ENCODE peak calls at places on chromosomes 5 and 9, in nine cellular contexts. One of them, this sample, is unnamed.

GRCh38 chr5:134917070-134917831 is 12.3 kb downstream of the PCBD2 start:
- DNase-seq in AG04450: no peak
- DNase-seq in NCI-H1694 treated with DMSO at 0.1 percent for 48 hours: no peak
- DNase-seq in activated CD4-positive, alpha-beta T cell treated with anti-CD3 and anti-CD28 coated beads, Interleukin-2, amount 10 ng/mL, durations not matched to agents 24 days and 14 days: no peak
- DNase-seq in hepatocyte: peak
- DNase-seq in natural killer cell treated with Interleukin-12 subunit alpha and Interleukin-12 subunit beta and Interleukin-15 and Interleukin-18, amount 100 ng/mL, for 72 hours: no peak
- DNase-seq in GM19239: no peak
- DNase-seq in HCEC 1CT: no peak
- DNase-seq in stimulated activated effector memory CD8-positive, alpha-beta T cell treated with anti-CD3 and anti-CD28 coated beads, Interleukin-12 subunit alpha, Interleukin-12 subunit beta, amount 100 ng/mL, for 72 hours: no peak
- DNase-seq in this sample: no peak

GRCh38 chr5:112738180-112738560 is 485 bp downstream of the APC start:
- DNase-seq in AG04450: no peak
- DNase-seq in NCI-H1694 treated with DMSO at 0.1 percent for 48 hours: peak
- DNase-seq in activated CD4-positive, alpha-beta T cell treated with anti-CD3 and anti-CD28 coated beads, Interleukin-2, amount 10 ng/mL, durations not matched to agents 24 days and 14 days: peak
- DNase-seq in hepatocyte: no peak
- DNase-seq in natural killer cell treated with Interleukin-12 subunit alpha and Interleukin-12 subunit beta and Interleukin-15 and Interleukin-18, amount 100 ng/mL, for 72 hours: no peak
- DNase-seq in GM19239: no peak
- DNase-seq in HCEC 1CT: no peak
- DNase-seq in stimulated activated effector memory CD8-positive, alpha-beta T cell treated with anti-CD3 and anti-CD28 coated beads, Interleukin-12 subunit alpha, Interleukin-12 subunit beta, amount 100 ng/mL, for 72 hours: no peak
- DNase-seq in this sample: no peak

GRCh38 chr5:72244862-72245371 is 75.1 kb downstream of the MRPS27 start:
- DNase-seq in AG04450: no peak
- DNase-seq in NCI-H1694 treated with DMSO at 0.1 percent for 48 hours: no peak
- DNase-seq in activated CD4-positive, alpha-beta T cell treated with anti-CD3 and anti-CD28 coated beads, Interleukin-2, amount 10 ng/mL, durations not matched to agents 24 days and 14 days: no peak
- DNase-seq in hepatocyte: peak
- DNase-seq in natural killer cell treated with Interleukin-12 subunit alpha and Interleukin-12 subunit beta and Interleukin-15 and Interleukin-18, amount 100 ng/mL, for 72 hours: no peak
- DNase-seq in GM19239: peak
- DNase-seq in HCEC 1CT: peak
- DNase-seq in stimulated activated effector memory CD8-positive, alpha-beta T cell treated with anti-CD3 and anti-CD28 coated beads, Interleukin-12 subunit alpha, Interleukin-12 subunit beta, amount 100 ng/mL, for 72 hours: no peak
- DNase-seq in this sample: peak

GRCh38 chr9:131727795-131728545 is 11.9 kb downstream of the RAPGEF1 start:
- DNase-seq in AG04450: no peak
- DNase-seq in NCI-H1694 treated with DMSO at 0.1 percent for 48 hours: peak
- DNase-seq in activated CD4-positive, alpha-beta T cell treated with anti-CD3 and anti-CD28 coated beads, Interleukin-2, amount 10 ng/mL, durations not matched to agents 24 days and 14 days: peak
- DNase-seq in hepatocyte: no peak
- DNase-seq in natural killer cell treated with Interleukin-12 subunit alpha and Interleukin-12 subunit beta and Interleukin-15 and Interleukin-18, amount 100 ng/mL, for 72 hours: no peak
- DNase-seq in GM19239: no peak
- DNase-seq in HCEC 1CT: no peak
- DNase-seq in stimulated activated effector memory CD8-positive, alpha-beta T cell treated with anti-CD3 and anti-CD28 coated beads, Interleukin-12 subunit alpha, Interleukin-12 subunit beta, amount 100 ng/mL, for 72 hours: peak
- DNase-seq in this sample: no peak

GRCh38 chr5:143796753-143797152 is 15.2 kb upstream of the HMHB1 start:
- DNase-seq in AG04450: no peak
- DNase-seq in NCI-H1694 treated with DMSO at 0.1 percent for 48 hours: no peak
- DNase-seq in activated CD4-positive, alpha-beta T cell treated with anti-CD3 and anti-CD28 coated beads, Interleukin-2, amount 10 ng/mL, durations not matched to agents 24 days and 14 days: no peak
- DNase-seq in hepatocyte: no peak
- DNase-seq in natural killer cell treated with Interleukin-12 subunit alpha and Interleukin-12 subunit beta and Interleukin-15 and Interleukin-18, amount 100 ng/mL, for 72 hours: no peak
- DNase-seq in GM19239: no peak
- DNase-seq in HCEC 1CT: no peak
- DNase-seq in stimulated activated effector memory CD8-positive, alpha-beta T cell treated with anti-CD3 and anti-CD28 coated beads, Interleukin-12 subunit alpha, Interleukin-12 subunit beta, amount 100 ng/mL, for 72 hours: no peak
- DNase-seq in this sample: no peak

GRCh38 chr5:93886917-93887361 is 145.5 kb upstream of the POU5F2 start:
- DNase-seq in AG04450: no peak
- DNase-seq in NCI-H1694 treated with DMSO at 0.1 percent for 48 hours: no peak
- DNase-seq in activated CD4-positive, alpha-beta T cell treated with anti-CD3 and anti-CD28 coated beads, Interleukin-2, amount 10 ng/mL, durations not matched to agents 24 days and 14 days: peak
- DNase-seq in hepatocyte: no peak
- DNase-seq in natural killer cell treated with Interleukin-12 subunit alpha and Interleukin-12 subunit beta and Interleukin-15 and Interleukin-18, amount 100 ng/mL, for 72 hours: no peak
- DNase-seq in GM19239: no peak
- DNase-seq in HCEC 1CT: peak
- DNase-seq in stimulated activated effector memory CD8-positive, alpha-beta T cell treated with anti-CD3 and anti-CD28 coated beads, Interleukin-12 subunit alpha, Interleukin-12 subunit beta, amount 100 ng/mL, for 72 hours: no peak
- DNase-seq in this sample: no peak

GRCh38 chr5:31854625-31855526 is 215.9 kb downstream of the PDZD2 start:
- DNase-seq in AG04450: no peak
- DNase-seq in NCI-H1694 treated with DMSO at 0.1 percent for 48 hours: no peak
- DNase-seq in activated CD4-positive, alpha-beta T cell treated with anti-CD3 and anti-CD28 coated beads, Interleukin-2, amount 10 ng/mL, durations not matched to agents 24 days and 14 days: peak
- DNase-seq in hepatocyte: peak
- DNase-seq in natural killer cell treated with Interleukin-12 subunit alpha and Interleukin-12 subunit beta and Interleukin-15 and Interleukin-18, amount 100 ng/mL, for 72 hours: no peak
- DNase-seq in GM19239: no peak
- DNase-seq in HCEC 1CT: no peak
- DNase-seq in stimulated activated effector memory CD8-positive, alpha-beta T cell treated with anti-CD3 and anti-CD28 coated beads, Interleukin-12 subunit alpha, Interleukin-12 subunit beta, amount 100 ng/mL, for 72 hours: no peak
- DNase-seq in this sample: peak

GRCh38 chr9:105050296-105050695 is 122.3 kb upstream of the ABCA1 start:
- DNase-seq in AG04450: no peak
- DNase-seq in NCI-H1694 treated with DMSO at 0.1 percent for 48 hours: no peak
- DNase-seq in activated CD4-positive, alpha-beta T cell treated with anti-CD3 and anti-CD28 coated beads, Interleukin-2, amount 10 ng/mL, durations not matched to agents 24 days and 14 days: no peak
- DNase-seq in hepatocyte: no peak
- DNase-seq in natural killer cell treated with Interleukin-12 subunit alpha and Interleukin-12 subunit beta and Interleukin-15 and Interleukin-18, amount 100 ng/mL, for 72 hours: no peak
- DNase-seq in GM19239: no peak
- DNase-seq in HCEC 1CT: peak
- DNase-seq in stimulated activated effector memory CD8-positive, alpha-beta T cell treated with anti-CD3 and anti-CD28 coated beads, Interleukin-12 subunit alpha, Interleukin-12 subunit beta, amount 100 ng/mL, for 72 hours: no peak
- DNase-seq in this sample: peak

GRCh38 chr5:126020770-126021169 is 402.4 kb upstream of the GRAMD2B start:
- DNase-seq in AG04450: no peak
- DNase-seq in NCI-H1694 treated with DMSO at 0.1 percent for 48 hours: no peak
- DNase-seq in activated CD4-positive, alpha-beta T cell treated with anti-CD3 and anti-CD28 coated beads, Interleukin-2, amount 10 ng/mL, durations not matched to agents 24 days and 14 days: no peak
- DNase-seq in hepatocyte: no peak
- DNase-seq in natural killer cell treated with Interleukin-12 subunit alpha and Interleukin-12 subunit beta and Interleukin-15 and Interleukin-18, amount 100 ng/mL, for 72 hours: no peak
- DNase-seq in GM19239: no peak
- DNase-seq in HCEC 1CT: no peak
- DNase-seq in stimulated activated effector memory CD8-positive, alpha-beta T cell treated with anti-CD3 and anti-CD28 coated beads, Interleukin-12 subunit alpha, Interleukin-12 subunit beta, amount 100 ng/mL, for 72 hours: no peak
- DNase-seq in this sample: no peak

GRCh38 chr5:152514827-152515397 is 109.8 kb upstream of the NMUR2 start:
- DNase-seq in AG04450: no peak
- DNase-seq in NCI-H1694 treated with DMSO at 0.1 percent for 48 hours: peak
- DNase-seq in activated CD4-positive, alpha-beta T cell treated with anti-CD3 and anti-CD28 coated beads, Interleukin-2, amount 10 ng/mL, durations not matched to agents 24 days and 14 days: no peak
- DNase-seq in hepatocyte: peak
- DNase-seq in natural killer cell treated with Interleukin-12 subunit alpha and Interleukin-12 subunit beta and Interleukin-15 and Interleukin-18, amount 100 ng/mL, for 72 hours: no peak
- DNase-seq in GM19239: no peak
- DNase-seq in HCEC 1CT: peak
- DNase-seq in stimulated activated effector memory CD8-positive, alpha-beta T cell treated with anti-CD3 and anti-CD28 coated beads, Interleukin-12 subunit alpha, Interleukin-12 subunit beta, amount 100 ng/mL, for 72 hours: no peak
- DNase-seq in this sample: no peak

GRCh38 chr5:15609076-15609725 is 109.2 kb downstream of the FBXL7 start:
- DNase-seq in AG04450: no peak
- DNase-seq in NCI-H1694 treated with DMSO at 0.1 percent for 48 hours: no peak
- DNase-seq in activated CD4-positive, alpha-beta T cell treated with anti-CD3 and anti-CD28 coated beads, Interleukin-2, amount 10 ng/mL, durations not matched to agents 24 days and 14 days: no peak
- DNase-seq in hepatocyte: no peak
- DNase-seq in natural killer cell treated with Interleukin-12 subunit alpha and Interleukin-12 subunit beta and Interleukin-15 and Interleukin-18, amount 100 ng/mL, for 72 hours: no peak
- DNase-seq in GM19239: no peak
- DNase-seq in HCEC 1CT: no peak
- DNase-seq in stimulated activated effector memory CD8-positive, alpha-beta T cell treated with anti-CD3 and anti-CD28 coated beads, Interleukin-12 subunit alpha, Interleukin-12 subunit beta, amount 100 ng/mL, for 72 hours: no peak
- DNase-seq in this sample: no peak

GRCh38 chr5:16538001-16538400 is 72.4 kb upstream of the ZNF622 start:
- DNase-seq in AG04450: no peak
- DNase-seq in NCI-H1694 treated with DMSO at 0.1 percent for 48 hours: peak
- DNase-seq in activated CD4-positive, alpha-beta T cell treated with anti-CD3 and anti-CD28 coated beads, Interleukin-2, amount 10 ng/mL, durations not matched to agents 24 days and 14 days: no peak
- DNase-seq in hepatocyte: no peak
- DNase-seq in natural killer cell treated with Interleukin-12 subunit alpha and Interleukin-12 subunit beta and Interleukin-15 and Interleukin-18, amount 100 ng/mL, for 72 hours: no peak
- DNase-seq in GM19239: no peak
- DNase-seq in HCEC 1CT: no peak
- DNase-seq in stimulated activated effector memory CD8-positive, alpha-beta T cell treated with anti-CD3 and anti-CD28 coated beads, Interleukin-12 subunit alpha, Interleukin-12 subunit beta, amount 100 ng/mL, for 72 hours: no peak
- DNase-seq in this sample: no peak

GRCh38 chr9:110744753-110745522 is 76.3 kb downstream of the MUSK start:
- DNase-seq in AG04450: peak
- DNase-seq in NCI-H1694 treated with DMSO at 0.1 percent for 48 hours: no peak
- DNase-seq in activated CD4-positive, alpha-beta T cell treated with anti-CD3 and anti-CD28 coated beads, Interleukin-2, amount 10 ng/mL, durations not matched to agents 24 days and 14 days: no peak
- DNase-seq in hepatocyte: peak
- DNase-seq in natural killer cell treated with Interleukin-12 subunit alpha and Interleukin-12 subunit beta and Interleukin-15 and Interleukin-18, amount 100 ng/mL, for 72 hours: no peak
- DNase-seq in GM19239: no peak
- DNase-seq in HCEC 1CT: peak
- DNase-seq in stimulated activated effector memory CD8-positive, alpha-beta T cell treated with anti-CD3 and anti-CD28 coated beads, Interleukin-12 subunit alpha, Interleukin-12 subunit beta, amount 100 ng/mL, for 72 hours: no peak
- DNase-seq in this sample: peak

GRCh38 chr5:136195971-136196577 is 3.1 kb upstream of the SMIM32 start:
- DNase-seq in AG04450: no peak
- DNase-seq in NCI-H1694 treated with DMSO at 0.1 percent for 48 hours: no peak
- DNase-seq in activated CD4-positive, alpha-beta T cell treated with anti-CD3 and anti-CD28 coated beads, Interleukin-2, amount 10 ng/mL, durations not matched to agents 24 days and 14 days: no peak
- DNase-seq in hepatocyte: peak
- DNase-seq in natural killer cell treated with Interleukin-12 subunit alpha and Interleukin-12 subunit beta and Interleukin-15 and Interleukin-18, amount 100 ng/mL, for 72 hours: no peak
- DNase-seq in GM19239: no peak
- DNase-seq in HCEC 1CT: no peak
- DNase-seq in stimulated activated effector memory CD8-positive, alpha-beta T cell treated with anti-CD3 and anti-CD28 coated beads, Interleukin-12 subunit alpha, Interleukin-12 subunit beta, amount 100 ng/mL, for 72 hours: peak
- DNase-seq in this sample: peak

GRCh38 chr9:120910643-120911042 is 16.0 kb downstream of the TRAF1 start:
- DNase-seq in AG04450: no peak
- DNase-seq in NCI-H1694 treated with DMSO at 0.1 percent for 48 hours: no peak
- DNase-seq in activated CD4-positive, alpha-beta T cell treated with anti-CD3 and anti-CD28 coated beads, Interleukin-2, amount 10 ng/mL, durations not matched to agents 24 days and 14 days: no peak
- DNase-seq in hepatocyte: no peak
- DNase-seq in natural killer cell treated with Interleukin-12 subunit alpha and Interleukin-12 subunit beta and Interleukin-15 and Interleukin-18, amount 100 ng/mL, for 72 hours: no peak
- DNase-seq in GM19239: no peak
- DNase-seq in HCEC 1CT: peak
- DNase-seq in stimulated activated effector memory CD8-positive, alpha-beta T cell treated with anti-CD3 and anti-CD28 coated beads, Interleukin-12 subunit alpha, Interleukin-12 subunit beta, amount 100 ng/mL, for 72 hours: no peak
- DNase-seq in this sample: no peak

GRCh38 chr5:38707352-38708324 is 138.2 kb upstream of the OSMR start:
- DNase-seq in AG04450: no peak
- DNase-seq in NCI-H1694 treated with DMSO at 0.1 percent for 48 hours: no peak
- DNase-seq in activated CD4-positive, alpha-beta T cell treated with anti-CD3 and anti-CD28 coated beads, Interleukin-2, amount 10 ng/mL, durations not matched to agents 24 days and 14 days: no peak
- DNase-seq in hepatocyte: no peak
- DNase-seq in natural killer cell treated with Interleukin-12 subunit alpha and Interleukin-12 subunit beta and Interleukin-15 and Interleukin-18, amount 100 ng/mL, for 72 hours: no peak
- DNase-seq in GM19239: no peak
- DNase-seq in HCEC 1CT: no peak
- DNase-seq in stimulated activated effector memory CD8-positive, alpha-beta T cell treated with anti-CD3 and anti-CD28 coated beads, Interleukin-12 subunit alpha, Interleukin-12 subunit beta, amount 100 ng/mL, for 72 hours: no peak
- DNase-seq in this sample: no peak

GRCh38 chr5:56938858-56939257 is 13.1 kb downstream of the MIER3 start:
- DNase-seq in AG04450: no peak
- DNase-seq in NCI-H1694 treated with DMSO at 0.1 percent for 48 hours: no peak
- DNase-seq in activated CD4-positive, alpha-beta T cell treated with anti-CD3 and anti-CD28 coated beads, Interleukin-2, amount 10 ng/mL, durations not matched to agents 24 days and 14 days: no peak
- DNase-seq in hepatocyte: no peak
- DNase-seq in natural killer cell treated with Interleukin-12 subunit alpha and Interleukin-12 subunit beta and Interleukin-15 and Interleukin-18, amount 100 ng/mL, for 72 hours: no peak
- DNase-seq in GM19239: no peak
- DNase-seq in HCEC 1CT: no peak
- DNase-seq in stimulated activated effector memory CD8-positive, alpha-beta T cell treated with anti-CD3 and anti-CD28 coated beads, Interleukin-12 subunit alpha, Interleukin-12 subunit beta, amount 100 ng/mL, for 72 hours: no peak
- DNase-seq in this sample: no peak

GRCh38 chr5:160315968-160316367 is 3.6 kb upstream of the CCNJL start:
- DNase-seq in AG04450: peak
- DNase-seq in NCI-H1694 treated with DMSO at 0.1 percent for 48 hours: no peak
- DNase-seq in activated CD4-positive, alpha-beta T cell treated with anti-CD3 and anti-CD28 coated beads, Interleukin-2, amount 10 ng/mL, durations not matched to agents 24 days and 14 days: no peak
- DNase-seq in hepatocyte: peak
- DNase-seq in natural killer cell treated with Interleukin-12 subunit alpha and Interleukin-12 subunit beta and Interleukin-15 and Interleukin-18, amount 100 ng/mL, for 72 hours: no peak
- DNase-seq in GM19239: no peak
- DNase-seq in HCEC 1CT: peak
- DNase-seq in stimulated activated effector memory CD8-positive, alpha-beta T cell treated with anti-CD3 and anti-CD28 coated beads, Interleukin-12 subunit alpha, Interleukin-12 subunit beta, amount 100 ng/mL, for 72 hours: no peak
- DNase-seq in this sample: peak

GRCh38 chr5:7663808-7664207 is 187.1 kb downstream of the CFAP90 start:
- DNase-seq in AG04450: no peak
- DNase-seq in NCI-H1694 treated with DMSO at 0.1 percent for 48 hours: no peak
- DNase-seq in activated CD4-positive, alpha-beta T cell treated with anti-CD3 and anti-CD28 coated beads, Interleukin-2, amount 10 ng/mL, durations not matched to agents 24 days and 14 days: no peak
- DNase-seq in hepatocyte: no peak
- DNase-seq in natural killer cell treated with Interleukin-12 subunit alpha and Interleukin-12 subunit beta and Interleukin-15 and Interleukin-18, amount 100 ng/mL, for 72 hours: no peak
- DNase-seq in GM19239: no peak
- DNase-seq in HCEC 1CT: no peak
- DNase-seq in stimulated activated effector memory CD8-positive, alpha-beta T cell treated with anti-CD3 and anti-CD28 coated beads, Interleukin-12 subunit alpha, Interleukin-12 subunit beta, amount 100 ng/mL, for 72 hours: no peak
- DNase-seq in this sample: no peak

GRCh38 chr5:112800901-112801300 is 60.2 kb upstream of the SRP19 start:
- DNase-seq in AG04450: no peak
- DNase-seq in NCI-H1694 treated with DMSO at 0.1 percent for 48 hours: peak
- DNase-seq in activated CD4-positive, alpha-beta T cell treated with anti-CD3 and anti-CD28 coated beads, Interleukin-2, amount 10 ng/mL, durations not matched to agents 24 days and 14 days: no peak
- DNase-seq in hepatocyte: no peak
- DNase-seq in natural killer cell treated with Interleukin-12 subunit alpha and Interleukin-12 subunit beta and Interleukin-15 and Interleukin-18, amount 100 ng/mL, for 72 hours: no peak
- DNase-seq in GM19239: no peak
- DNase-seq in HCEC 1CT: no peak
- DNase-seq in stimulated activated effector memory CD8-positive, alpha-beta T cell treated with anti-CD3 and anti-CD28 coated beads, Interleukin-12 subunit alpha, Interleukin-12 subunit beta, amount 100 ng/mL, for 72 hours: no peak
- DNase-seq in this sample: no peak

GRCh38 chr9:18437315-18438200 is 36.4 kb upstream of the ADAMTSL1 start:
- DNase-seq in AG04450: no peak
- DNase-seq in NCI-H1694 treated with DMSO at 0.1 percent for 48 hours: no peak
- DNase-seq in activated CD4-positive, alpha-beta T cell treated with anti-CD3 and anti-CD28 coated beads, Interleukin-2, amount 10 ng/mL, durations not matched to agents 24 days and 14 days: no peak
- DNase-seq in hepatocyte: peak
- DNase-seq in natural killer cell treated with Interleukin-12 subunit alpha and Interleukin-12 subunit beta and Interleukin-15 and Interleukin-18, amount 100 ng/mL, for 72 hours: no peak
- DNase-seq in GM19239: no peak
- DNase-seq in HCEC 1CT: peak
- DNase-seq in stimulated activated effector memory CD8-positive, alpha-beta T cell treated with anti-CD3 and anti-CD28 coated beads, Interleukin-12 subunit alpha, Interleukin-12 subunit beta, amount 100 ng/mL, for 72 hours: no peak
- DNase-seq in this sample: peak

GRCh38 chr5:141640698-141641097 is 3.9 kb downstream of the RELL2 start:
- DNase-seq in AG04450: no peak
- DNase-seq in NCI-H1694 treated with DMSO at 0.1 percent for 48 hours: no peak
- DNase-seq in activated CD4-positive, alpha-beta T cell treated with anti-CD3 and anti-CD28 coated beads, Interleukin-2, amount 10 ng/mL, durations not matched to agents 24 days and 14 days: no peak
- DNase-seq in hepatocyte: no peak
- DNase-seq in natural killer cell treated with Interleukin-12 subunit alpha and Interleukin-12 subunit beta and Interleukin-15 and Interleukin-18, amount 100 ng/mL, for 72 hours: no peak
- DNase-seq in GM19239: no peak
- DNase-seq in HCEC 1CT: no peak
- DNase-seq in stimulated activated effector memory CD8-positive, alpha-beta T cell treated with anti-CD3 and anti-CD28 coated beads, Interleukin-12 subunit alpha, Interleukin-12 subunit beta, amount 100 ng/mL, for 72 hours: no peak
- DNase-seq in this sample: no peak

GRCh38 chr9:92984976-92985375 is 37.7 kb downstream of the FGD3 start:
- DNase-seq in AG04450: no peak
- DNase-seq in NCI-H1694 treated with DMSO at 0.1 percent for 48 hours: no peak
- DNase-seq in activated CD4-positive, alpha-beta T cell treated with anti-CD3 and anti-CD28 coated beads, Interleukin-2, amount 10 ng/mL, durations not matched to agents 24 days and 14 days: no peak
- DNase-seq in hepatocyte: no peak
- DNase-seq in natural killer cell treated with Interleukin-12 subunit alpha and Interleukin-12 subunit beta and Interleukin-15 and Interleukin-18, amount 100 ng/mL, for 72 hours: no peak
- DNase-seq in GM19239: no peak
- DNase-seq in HCEC 1CT: no peak
- DNase-seq in stimulated activated effector memory CD8-positive, alpha-beta T cell treated with anti-CD3 and anti-CD28 coated beads, Interleukin-12 subunit alpha, Interleukin-12 subunit beta, amount 100 ng/mL, for 72 hours: no peak
- DNase-seq in this sample: no peak

GRCh38 chr5:95673076-95673475 is 9.7 kb downstream of the SPATA9 start:
- DNase-seq in AG04450: no peak
- DNase-seq in NCI-H1694 treated with DMSO at 0.1 percent for 48 hours: no peak
- DNase-seq in activated CD4-positive, alpha-beta T cell treated with anti-CD3 and anti-CD28 coated beads, Interleukin-2, amount 10 ng/mL, durations not matched to agents 24 days and 14 days: no peak
- DNase-seq in hepatocyte: peak
- DNase-seq in natural killer cell treated with Interleukin-12 subunit alpha and Interleukin-12 subunit beta and Interleukin-15 and Interleukin-18, amount 100 ng/mL, for 72 hours: no peak
- DNase-seq in GM19239: no peak
- DNase-seq in HCEC 1CT: no peak
- DNase-seq in stimulated activated effector memory CD8-positive, alpha-beta T cell treated with anti-CD3 and anti-CD28 coated beads, Interleukin-12 subunit alpha, Interleukin-12 subunit beta, amount 100 ng/mL, for 72 hours: no peak
- DNase-seq in this sample: peak

GRCh38 chr9:98108540-98109031 is 10.4 kb downstream of the TRIM14 start:
- DNase-seq in AG04450: no peak
- DNase-seq in NCI-H1694 treated with DMSO at 0.1 percent for 48 hours: no peak
- DNase-seq in activated CD4-positive, alpha-beta T cell treated with anti-CD3 and anti-CD28 coated beads, Interleukin-2, amount 10 ng/mL, durations not matched to agents 24 days and 14 days: peak
- DNase-seq in hepatocyte: no peak
- DNase-seq in natural killer cell treated with Interleukin-12 subunit alpha and Interleukin-12 subunit beta and Interleukin-15 and Interleukin-18, amount 100 ng/mL, for 72 hours: no peak
- DNase-seq in GM19239: no peak
- DNase-seq in HCEC 1CT: no peak
- DNase-seq in stimulated activated effector memory CD8-positive, alpha-beta T cell treated with anti-CD3 and anti-CD28 coated beads, Interleukin-12 subunit alpha, Interleukin-12 subunit beta, amount 100 ng/mL, for 72 hours: no peak
- DNase-seq in this sample: no peak